ENCODE peak calls at places on chromosomes 11 and 22, in six cellular contexts. P, W, X, B, Z and M are unnamed samples.
A peak's percentile ranks its signal among the peaks of the same experiment; 100 is the strongest.

GRCh38 chr11:96341237-96342130 is 1.5 kb downstream of the MAML2 start:
- DNase-seq in P (no peak), X (peak; percentile 71), W (peak; percentile 91), B (peak; percentile 71), Z (no peak), M (peak; percentile 42)

GRCh38 chr22:20802452-20802851 is 28.5 kb downstream of the SERPIND1 start:
- DNase-seq in Z (no peak), P (no peak), B (no peak), W (no peak), X (no peak), M (no peak)

GRCh38 chr11:12207384-12208150 is 97.2 kb downstream of the MICAL2 start:
- DNase-seq in W (no peak), P (no peak), B (no peak), Z (peak; percentile 92), X (no peak), M (no peak)

GRCh38 chr11:68498903-68499883 is 38.6 kb downstream of the PPP6R3 start:
- DNase-seq in Z (no peak), B (no peak), W (no peak), X (no peak), P (no peak), M (no peak)

GRCh38 chr11:107385361-107385982 is 72.2 kb downstream of the CWF19L2 start:
- DNase-seq in Z (peak; percentile 36), X (no peak), B (no peak), P (no peak), W (no peak), M (no peak)

GRCh38 chr22:43884600-43885318 is 7.1 kb downstream of the PNPLA5 start:
- DNase-seq in P (no peak), Z (peak; percentile 11), B (peak; percentile 62), X (no peak), W (peak; percentile 82), M (peak; percentile 22)

GRCh38 chr11:18203723-18204122 is 31.1 kb downstream of the MRGPRX4 start:
- DNase-seq in Z (peak; percentile 18), W (no peak), X (no peak), P (peak; percentile 15), B (no peak), M (no peak)

GRCh38 chr11:112477152-112477928 is 216.7 kb upstream of the PLET1 start:
- DNase-seq in Z (no peak), B (no peak), X (no peak), P (no peak), W (no peak), M (no peak)

GRCh38 chr11:125262194-125262824 is 97.8 kb downstream of the PKNOX2 start:
- DNase-seq in X (no peak), Z (no peak), W (no peak), P (no peak), B (no peak), M (no peak)

GRCh38 chr11:46299425-46300067 is 22.1 kb downstream of the CREB3L1 start:
- DNase-seq in W (no peak), B (no peak), P (no peak), X (no peak), Z (no peak), M (peak; percentile 59)

GRCh38 chr11:22169833-22170232 is 23.1 kb upstream of the ANO5 start:
- DNase-seq in B (no peak), P (no peak), X (no peak), W (no peak), Z (no peak), M (no peak)

GRCh38 chr22:24819941-24820461 is 14.0 kb downstream of the SGSM1 start:
- DNase-seq in P (no peak), W (no peak), Z (no peak), X (no peak), B (peak; percentile 85), M (no peak)

GRCh38 chr11:11608783-11609232 is 13.0 kb downstream of the GALNT18 start:
- DNase-seq in P (no peak), B (no peak), Z (no peak), W (no peak), X (no peak), M (peak; percentile 17)

GRCh38 chr22:47813661-47814060 is 1051.2 kb downstream of the TBC1D22A start:
- DNase-seq in W (no peak), Z (no peak), B (no peak), P (no peak), X (no peak), M (no peak)

GRCh38 chr22:49892226-49892899 is 25.9 kb downstream of the ALG12 start:
- DNase-seq in Z (no peak), B (no peak), X (no peak), W (peak; percentile 62), P (no peak), M (no peak)

GRCh38 chr11:23206736-23207336 is 346.6 kb upstream of the CCDC179 start:
- DNase-seq in Z (peak; percentile 1), W (no peak), P (no peak), X (no peak), B (no peak), M (no peak)

GRCh38 chr11:59224419-59224928 is 11.7 kb upstream of the MPEG1 start:
- DNase-seq in Z (no peak), P (no peak), B (no peak), W (no peak), X (no peak), M (no peak)

GRCh38 chr11:8586184-8586583 is 7.8 kb downstream of the STK33 start:
- DNase-seq in B (no peak), P (no peak), X (no peak), Z (no peak), W (no peak), M (no peak)

GRCh38 chr11:11481371-11481770 is 128.3 kb upstream of the CSNK2A3 start:
- DNase-seq in W (no peak), B (no peak), Z (no peak), P (no peak), X (no peak), M (no peak)

GRCh38 chr22:44436656-44437492 is 61.2 kb downstream of the RTL6 start:
- DNase-seq in Z (no peak), W (peak; percentile 71), X (no peak), P (no peak), B (no peak), M (no peak)

GRCh38 chr11:63520606-63521170 is 14.8 kb downstream of the LGALS12 start:
- DNase-seq in P (no peak), B (no peak), X (no peak), Z (no peak), W (no peak), M (no peak)

GRCh38 chr11:45756384-45757010 is 48.5 kb upstream of the SLC35C1 start:
- DNase-seq in P (peak; percentile 50), B (no peak), W (peak; percentile 46), Z (no peak), X (no peak), M (no peak)

GRCh38 chr11:119218141-119218878 is 12.2 kb downstream of the CBL start:
- DNase-seq in W (no peak), P (no peak), Z (peak; percentile 93), B (no peak), X (no peak), M (no peak)

GRCh38 chr22:42083119-42083518 is 3.6 kb downstream of the SMDT1 start:
- DNase-seq in B (no peak), P (no peak), Z (no peak), W (no peak), X (no peak), M (no peak)

GRCh38 chr22:42079319-42080251 is at the start of gene SMDT1:
- DNase-seq in W (peak; percentile 100), X (peak; percentile 98), P (peak; percentile 90), B (peak; percentile 100), Z (peak; percentile 97), M (peak; percentile 99)

GRCh38 chr22:42080287-42080686 is 787 bp downstream of the SMDT1 start:
- DNase-seq in P (no peak), B (peak; percentile 55), X (no peak), Z (peak; percentile 46), W (peak; percentile 82), M (no peak)

GRCh38 chr22:42086051-42086450 is 4.5 kb downstream of the NDUFA6 start:
- DNase-seq in Z (no peak), W (no peak), X (no peak), P (no peak), B (no peak), M (no peak)

GRCh38 chr22:42084874-42085273 is 5.4 kb downstream of the SMDT1 start:
- DNase-seq in W (no peak), B (no peak), P (no peak), X (no peak), Z (no peak), M (no peak)
- H3K36me3 ChIP-seq in W (no peaks in the 10 kb centered on the region), B (peaks cover 9% of the 10 kb centered on the region), P (peaks cover 59% of the 10 kb centered on the region), X (peaks cover 46% of the 10 kb centered on the region), Z (peaks cover 31% of the 10 kb centered on the region), M (peaks cover 65% of the 10 kb centered on the region)

GRCh38 chr11:813440-814096 is 3.8 kb downstream of the RPLP2 start:
- DNase-seq in P (no peak), X (no peak), Z (no peak), W (no peak), B (no peak), M (no peak)

GRCh38 chr11:810040-810567 is 337 bp downstream of the RPLP2 start:
- DNase-seq in B (no peak), Z (no peak), X (no peak), W (no peak), P (no peak), M (no peak)

GRCh38 chr11:813037-813436 is 3.3 kb downstream of the RPLP2 start:
- DNase-seq in X (no peak), W (no peak), Z (no peak), P (no peak), B (no peak), M (no peak)

GRCh38 chr11:812390-812789 is 2.6 kb downstream of the RPLP2 start:
- DNase-seq in X (no peak), Z (no peak), W (no peak), B (no peak), P (no peak), M (no peak)

DNA sequence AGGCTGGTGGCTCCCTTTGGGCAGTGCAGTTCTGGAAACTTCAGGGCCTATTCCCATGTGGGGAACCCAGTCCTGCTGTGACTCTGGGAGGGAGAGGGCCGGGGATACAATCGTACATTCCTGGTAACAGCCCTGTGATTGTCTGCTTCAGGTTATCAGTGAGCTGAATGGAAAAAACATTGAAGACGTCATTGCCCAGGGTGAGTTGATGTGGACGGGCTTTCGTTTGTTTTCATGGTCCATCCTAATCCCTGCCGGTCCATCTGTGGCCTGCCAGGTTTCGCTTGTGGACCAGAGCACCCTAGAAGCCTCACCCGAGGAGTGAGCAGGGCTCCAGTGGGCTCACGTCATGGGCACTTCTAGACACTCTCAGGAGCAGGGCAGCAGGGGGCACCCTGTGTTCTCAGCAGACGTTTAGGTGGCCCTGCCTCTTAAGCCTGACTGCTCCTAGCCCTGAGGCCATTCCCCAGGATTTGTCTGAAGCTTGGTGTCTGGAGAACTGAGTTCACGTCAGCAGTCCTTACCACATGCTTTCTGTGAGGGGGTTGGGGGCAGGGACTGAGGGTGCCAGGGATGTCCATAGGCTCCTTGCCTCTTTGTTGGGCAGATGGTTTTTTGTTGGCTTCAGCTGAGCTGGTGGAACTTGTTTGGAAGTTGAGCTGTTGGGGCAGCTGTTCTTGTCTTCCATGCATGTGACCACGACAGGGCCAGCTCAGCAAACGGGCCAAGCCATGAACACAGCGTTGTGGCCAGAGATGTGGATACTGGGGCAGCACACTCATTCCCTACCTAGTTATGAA is 1.9 kb downstream of the RPLP2 start:
- DNase-seq in P (no peak), X (no peak), B (no peak), Z (no peak), W (no peak), M (no peak)
- H3K4me3 ChIP-seq in P (peak overlapping the region; percentile 98), X (peak overlapping the region; percentile 59), B (no peak overlapping the region), Z (peak overlapping the region; percentile 92), W (no peak overlapping the region), M (peak overlapping the region; percentile 88)

GRCh38 chr22:22380098-22381030 is 128.2 kb downstream of the ZNF280B start:
- DNase-seq in X (no peak), B (no peak), W (peak; percentile 90), Z (no peak), P (no peak), M (no peak)
- H3K27me3 ChIP-seq in X (no peaks in the 10 kb centered on the region), B (no peaks in the 10 kb centered on the region), W (peaks cover 7% of the 10 kb centered on the region), Z (peaks cover 7% of the 10 kb centered on the region), P (peaks cover 100% of the 10 kb centered on the region), M (peaks cover 22% of the 10 kb centered on the region)

GRCh38 chr22:31874821-31875220 is 69.5 kb upstream of the YWHAH start:
- DNase-seq in B (no peak), W (no peak), X (no peak), Z (no peak), P (no peak), M (no peak)
- H3K36me3 ChIP-seq in B (no peaks in the 10 kb centered on the region), W (no peaks in the 10 kb centered on the region), X (peaks cover 34% of the 10 kb centered on the region), Z (peaks cover 8% of the 10 kb centered on the region), P (peaks cover 25% of the 10 kb centered on the region), M (peaks cover 29% of the 10 kb centered on the region)